ENCODE peak calls at places on chromosomes 6 and 20, in nine cellular contexts. M is dorsolateral prefrontal cortex, D is A549, Z is right cardiac atrium, H is mammary epithelial cell, R is suprapubic skin, X is colonic mucosa, Q is caudate nucleus, O is RWPE1. E is an unnamed sample.

GRCh38 chr20:22692119-22692475 is 107.7 kb upstream of the FOXA2 start:
- DNase-seq in M (no peak), D (no peak), Z (no peak), H (no peak), R (no peak), X (no peak), Q (no peak), O (no peak), E (no peak)

GRCh38 chr6:11393713-11394627 is 143.6 kb upstream of the TMEM170B start:
- DNase-seq in M (no peak), D (no peak), Z (no peak), H (peak; percentile 26), R (no peak), X (no peak), Q (no peak), O (no peak), E (no peak)

GRCh38 chr20:24498641-24499040 is 29.2 kb downstream of the SYNDIG1 start:
- DNase-seq in M (no peak), D (no peak), Z (no peak), H (no peak), R (no peak), X (no peak), Q (no peak), O (no peak), E (no peak)

GRCh38 chr6:70289299-70289698 is 13.6 kb downstream of the COL9A1 start:
- DNase-seq in M (no peak), D (peak; percentile 11), Z (no peak), H (no peak), R (no peak), X (no peak), Q (peak; percentile 7), O (no peak), E (no peak)

GRCh38 chr6:150143521-150144293 is 863 bp downstream of the PPP1R14C start:
- DNase-seq in M (peak; percentile 48), D (no peak), Z (no peak), H (peak; percentile 39), R (no peak), X (no peak), Q (peak; percentile 50), O (no peak), E (no peak)

GRCh38 chr6:487956-488355 is 96.4 kb downstream of the IRF4 start:
- DNase-seq in M (peak; percentile 93), D (no peak), Z (no peak), H (no peak), R (no peak), X (no peak), Q (peak; percentile 91), O (no peak), E (no peak)

GRCh38 chr6:136783495-136784270 is 8.6 kb downstream of the MAP3K5 start:
- DNase-seq in M (no peak), D (no peak), Z (peak; percentile 23), H (no peak), R (no peak), X (peak; percentile 54), Q (no peak), O (no peak), E (no peak)

GRCh38 chr20:44683263-44684046 is 31.7 kb upstream of the CCN5 start:
- DNase-seq in M (peak; percentile 68), D (peak; percentile 75), Z (no peak), H (peak; percentile 58), R (no peak), X (peak; percentile 56), Q (peak; percentile 36), O (peak; percentile 93), E (peak; percentile 49)

GRCh38 chr20:39190666-39191570 is 228.8 kb downstream of the DHX35 start:
- DNase-seq in M (no peak), D (peak; percentile 80), Z (no peak), H (peak; percentile 82), R (no peak), X (no peak), Q (no peak), O (peak; percentile 95), E (peak; percentile 50)

GRCh38 chr6:138001750-138002349 is 105.4 kb downstream of the PERP start:
- DNase-seq in M (peak; percentile 55), D (peak; percentile 43), Z (peak; percentile 32), H (peak; percentile 43), R (no peak), X (peak; percentile 78), Q (peak; percentile 45), O (peak; percentile 37), E (no peak)

GRCh38 chr20:41029150-41029872 is 689 bp downstream of the TOP1 start:
- DNase-seq in M (peak; percentile 59), D (peak; percentile 19), Z (peak; percentile 37), H (no peak), R (peak; percentile 65), X (peak; percentile 40), Q (peak; percentile 23), O (peak; percentile 69), E (no peak)

GRCh38 chr20:35726759-35727711 is 15.0 kb downstream of the RBM39 start:
- DNase-seq in M (no peak), D (no peak), Z (no peak), H (no peak), R (no peak), X (no peak), Q (no peak), O (no peak), E (no peak)

GRCh38 chr6:2952557-2953095 is 18.7 kb downstream of the SERPINB6 start:
- DNase-seq in M (peak; percentile 78), D (peak; percentile 93), Z (peak; percentile 77), H (peak; percentile 59), R (peak; percentile 82), X (peak; percentile 89), Q (peak; percentile 75), O (peak; percentile 44), E (peak; percentile 50)

GRCh38 chr6:2949536-2950083 is 21.8 kb downstream of the SERPINB6 start:
- DNase-seq in M (no peak), D (no peak), Z (no peak), H (no peak), R (no peak), X (peak; percentile 11), Q (no peak), O (no peak), E (no peak)

GRCh38 chr6:2950713-2951112 is 20.7 kb downstream of the SERPINB6 start:
- DNase-seq in M (no peak), D (no peak), Z (no peak), H (no peak), R (no peak), X (no peak), Q (no peak), O (no peak), E (no peak)

GRCh38 chr6:2951723-2952122 is 19.6 kb downstream of the SERPINB6 start:
- DNase-seq in M (no peak), D (no peak), Z (peak; percentile 48), H (no peak), R (no peak), X (peak; percentile 44), Q (no peak), O (no peak), E (no peak)

DNA sequence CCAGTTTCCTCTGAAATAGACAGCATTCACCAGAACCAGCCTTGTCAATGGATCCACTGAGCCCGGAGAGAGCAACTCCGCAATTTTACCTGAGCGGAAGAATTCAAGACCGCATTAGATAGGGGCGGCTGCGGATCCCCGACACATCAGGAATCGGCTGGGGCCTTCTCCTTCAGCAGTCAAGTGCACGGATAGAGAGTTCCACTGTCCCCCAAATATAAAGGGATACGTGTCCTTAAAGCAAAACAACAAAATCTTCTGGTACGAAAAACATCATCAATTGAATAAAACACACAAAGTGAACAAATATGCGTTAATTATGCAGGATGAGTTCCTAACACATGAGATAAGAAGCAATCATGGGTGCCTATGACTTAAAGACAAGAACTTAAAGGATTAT is 18.3 kb downstream of the SERPINB6 start:
- DNase-seq in M (no peak), D (no peak), Z (no peak), H (no peak), R (no peak), X (no peak), Q (no peak), O (no peak), E (no peak)
- H3K27ac ChIP-seq in M (peak overlapping the region; percentile 83), D (peak overlapping the region; percentile 73), Z (peak overlapping the region; percentile 55), H (no peak overlapping the region), R (no peak overlapping the region), X (peak overlapping the region; percentile 51), Q (peak overlapping the region; percentile 60), O (peak overlapping the region; percentile 34), E (no peak overlapping the region)

GRCh38 chr6:2839195-2839981 is 2.3 kb downstream of the SERPINB1 start:
- DNase-seq in M (no peak), D (peak; percentile 83), Z (no peak), H (peak; percentile 83), R (no peak), X (no peak), Q (no peak), O (peak; percentile 69), E (no peak)
- H3K27ac ChIP-seq in M (peak overlapping the region; percentile 88), D (peak overlapping the region; percentile 99), Z (no peak overlapping the region), H (peak overlapping the region; percentile 91), R (no peak overlapping the region), X (peak overlapping the region; percentile 92), Q (no peak overlapping the region), O (no peak overlapping the region), E (peak overlapping the region; percentile 86)

DNA sequence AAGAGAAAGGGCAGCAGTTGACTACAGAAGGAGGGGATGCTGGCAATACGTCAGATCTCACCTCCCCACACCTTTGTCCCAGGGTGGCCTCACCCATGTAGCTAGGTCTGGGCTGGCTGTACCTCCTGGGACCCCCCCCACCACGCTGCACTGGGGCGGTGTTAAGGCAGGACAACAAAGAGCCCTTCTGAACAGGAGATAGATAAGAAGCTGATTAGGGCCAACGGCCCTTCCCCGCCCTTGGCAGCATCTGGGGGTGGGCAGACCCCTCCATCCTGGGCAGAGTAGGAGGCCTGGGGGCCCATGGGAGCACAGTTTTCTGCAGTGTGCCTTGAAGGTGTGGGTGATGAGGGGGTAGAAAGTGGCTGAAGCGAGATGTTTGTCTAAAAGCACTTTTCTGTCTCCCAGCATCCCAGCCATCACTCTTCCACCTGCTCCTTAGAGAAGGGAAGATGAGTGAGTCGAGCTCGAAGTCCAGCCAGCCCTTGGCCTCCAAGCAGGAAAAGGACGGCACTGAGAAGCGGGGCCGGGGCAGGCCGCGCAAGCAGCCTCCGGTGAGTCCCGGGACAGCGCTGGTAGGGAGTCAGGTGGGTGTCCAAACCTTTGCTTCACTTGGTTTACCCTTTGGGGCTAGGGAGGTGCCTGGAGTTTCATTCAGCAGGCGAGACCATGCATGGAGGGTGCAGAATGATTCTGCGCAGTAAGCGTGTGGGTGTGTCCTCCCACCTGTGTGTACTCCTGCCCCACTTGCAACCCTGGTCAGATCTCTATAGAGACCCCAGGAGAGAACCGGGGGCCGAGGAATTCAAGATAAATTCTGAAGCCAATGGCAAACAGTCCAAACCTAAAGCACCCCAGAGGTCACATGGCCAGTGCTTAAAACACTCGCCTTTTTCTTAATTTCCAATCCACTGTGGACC is 3.9 kb downstream of the HMGA1 start:
- DNase-seq in M (no peak), D (no peak), Z (no peak), H (no peak), R (peak; percentile 56), X (peak; percentile 22), Q (no peak), O (no peak), E (no peak)
- H3K27ac ChIP-seq in M (no peak overlapping the region), D (peak overlapping the region; percentile 99), Z (no peak overlapping the region), H (no peak overlapping the region), R (no peak overlapping the region), X (no peak overlapping the region), Q (no peak overlapping the region), O (peak overlapping the region; percentile 17), E (peak overlapping the region; percentile 15)

DNA sequence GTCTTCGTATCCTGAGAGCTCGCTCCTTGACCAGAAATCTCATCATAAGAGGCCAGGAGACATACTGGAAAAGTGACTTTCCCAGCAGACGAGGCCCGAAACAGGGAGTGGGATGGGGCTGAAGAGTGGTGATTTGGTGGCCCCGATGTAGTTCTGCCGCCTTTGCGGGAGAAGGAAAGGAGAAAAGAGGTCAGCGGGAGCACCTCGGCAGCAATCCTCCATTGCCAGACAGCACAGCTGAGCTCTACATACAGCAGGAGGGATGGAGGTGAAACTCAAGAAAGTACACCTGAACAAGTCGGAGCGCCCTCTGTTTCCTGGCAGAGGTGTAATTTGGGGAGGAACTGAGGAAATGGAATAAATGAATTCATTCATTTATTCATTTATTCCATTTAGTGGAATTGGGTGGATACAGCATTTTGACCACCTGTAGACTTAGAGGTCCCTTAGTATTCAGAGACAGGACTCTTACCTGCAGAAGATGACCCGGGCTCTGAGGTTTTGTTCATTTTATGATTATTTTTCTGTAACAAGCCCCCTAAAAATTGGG is 9.2 kb downstream of the TRIM31 start:
- DNase-seq in M (no peak), D (no peak), Z (no peak), H (no peak), R (no peak), X (peak; percentile 20), Q (no peak), O (no peak), E (no peak)
- H3K27ac ChIP-seq in M (no peak overlapping the region), D (peak overlapping the region; percentile 77), Z (peak overlapping the region; percentile 25), H (no peak overlapping the region), R (no peak overlapping the region), X (peak overlapping the region; percentile 80), Q (no peak overlapping the region), O (no peak overlapping the region), E (no peak overlapping the region)